ENCODE peak calls at places on chromosomes 6 and 20, in nine cellular contexts. R is H9; P is activated naive CD4-positive, alpha-beta T cell; Z is AG04450; K is AG20443; B is SK-N-SH; E is SK-N-DZ; V is naive thymus-derived CD8-positive, alpha-beta T cell; U is amygdala. O is an unnamed sample.
A peak's percentile ranks its signal among the peaks of the same experiment; 100 is the strongest.

GRCh38 chr6:39088331-39088730 is 26.7 kb downstream of the SAYSD1 start:
- DNase-seq in R (peak; percentile 84), P (no peak), Z (peak; percentile 55), K (peak; percentile 63), B (no peak), E (no peak), V (peak; percentile 23), U (no peak), O (no peak)

GRCh38 chr6:153123801-153124200 is 7.3 kb downstream of the RGS17 start:
- DNase-seq in R (no peak), P (no peak), Z (no peak), K (no peak), B (no peak), E (no peak), V (no peak), U (no peak), O (no peak)

GRCh38 chr6:136921521-136921935 is 573 bp upstream of the SLC35D3 start:
- DNase-seq in R (peak; percentile 43), P (no peak), Z (no peak), K (peak; percentile 61), B (peak; percentile 85), E (peak; percentile 40), V (peak; percentile 12), U (no peak), O (peak; percentile 73)

GRCh38 chr6:154521412-154521811 is 10.9 kb upstream of the CNKSR3 start:
- DNase-seq in R (no peak), P (no peak), Z (no peak), K (no peak), B (no peak), E (no peak), V (no peak), U (no peak), O (no peak)

GRCh38 chr20:2875690-2876203 is 2.5 kb downstream of the PTPRA start:
- DNase-seq in R (no peak), P (no peak), Z (no peak), K (no peak), B (no peak), E (no peak), V (no peak), U (no peak), O (no peak)

GRCh38 chr20:10419550-10420133 is 14.4 kb downstream of the MKKS start:
- DNase-seq in R (no peak), P (no peak), Z (no peak), K (no peak), B (no peak), E (no peak), V (no peak), U (no peak), O (no peak)

GRCh38 chr6:108195209-108195608 is 29.4 kb downstream of the NR2E1 start:
- DNase-seq in R (no peak), P (no peak), Z (no peak), K (no peak), B (no peak), E (no peak), V (no peak), U (no peak), O (no peak)

GRCh38 chr6:55069132-55069781 is 105.1 kb upstream of the HCRTR2 start:
- DNase-seq in R (peak; percentile 30), P (no peak), Z (peak; percentile 23), K (peak; percentile 45), B (peak; percentile 11), E (peak; percentile 6), V (no peak), U (no peak), O (peak; percentile 17)

GRCh38 chr6:103122766-103123601 is 1729.5 kb downstream of the GRIK2 start:
- DNase-seq in R (peak; percentile 89), P (no peak), Z (no peak), K (peak; percentile 12), B (peak; percentile 27), E (peak; percentile 81), V (no peak), U (no peak), O (peak; percentile 72)

GRCh38 chr6:4004249-4004648 is 74.7 kb downstream of the FAM217A start:
- DNase-seq in R (no peak), P (no peak), Z (no peak), K (no peak), B (no peak), E (no peak), V (no peak), U (no peak), O (no peak)

GRCh38 chr6:7505196-7505699 is 36.2 kb upstream of the DSP start:
- DNase-seq in R (peak; percentile 92), P (no peak), Z (no peak), K (peak; percentile 77), B (peak; percentile 41), E (no peak), V (no peak), U (no peak), O (peak; percentile 34)

GRCh38 chr6:119821380-119821779 is 471.8 kb upstream of the MAN1A1 start:
- DNase-seq in R (no peak), P (no peak), Z (no peak), K (no peak), B (no peak), E (no peak), V (no peak), U (no peak), O (no peak)

GRCh38 chr20:25864986-25865714 is 168.5 kb upstream of the ZNF337 start:
- DNase-seq in R (no peak), P (no peak), Z (no peak), K (no peak), B (no peak), E (no peak), V (no peak), U (no peak), O (no peak)

GRCh38 chr20:40863337-40863919 is 165.2 kb upstream of the TOP1 start:
- DNase-seq in R (no peak), P (no peak), Z (no peak), K (no peak), B (no peak), E (peak; percentile 74), V (no peak), U (no peak), O (no peak)

GRCh38 chr6:155093430-155093829 is 98.3 kb downstream of the TIAM2 start:
- DNase-seq in R (no peak), P (no peak), Z (no peak), K (no peak), B (no peak), E (no peak), V (no peak), U (no peak), O (no peak)

GRCh38 chr6:17167327-17167979 is 65.6 kb downstream of the STMND1 start:
- DNase-seq in R (peak; percentile 87), P (no peak), Z (no peak), K (peak; percentile 74), B (peak; percentile 57), E (peak; percentile 90), V (no peak), U (no peak), O (peak; percentile 29)

GRCh38 chr20:9458075-9458818 is 56.1 kb upstream of the LAMP5 start:
- DNase-seq in R (peak; percentile 58), P (no peak), Z (no peak), K (peak; percentile 13), B (no peak), E (peak; percentile 11), V (no peak), U (no peak), O (no peak)

GRCh38 chr20:13449868-13450441 is 188.8 kb downstream of the TASP1 start:
- DNase-seq in R (no peak), P (no peak), Z (no peak), K (no peak), B (no peak), E (no peak), V (no peak), U (no peak), O (no peak)

GRCh38 chr6:10014561-10014960 is 400.3 kb downstream of the TFAP2A start:
- DNase-seq in R (no peak), P (no peak), Z (peak; percentile 8), K (peak; percentile 39), B (no peak), E (no peak), V (no peak), U (no peak), O (peak; percentile 44)

GRCh38 chr6:36838896-36839818 is at the start of gene CPNE5:
- DNase-seq in R (no peak), P (no peak), Z (no peak), K (no peak), B (peak; percentile 82), E (no peak), V (no peak), U (no peak), O (peak; percentile 61)

GRCh38 chr6:144728804-144729203 is 443.7 kb downstream of the UTRN start:
- DNase-seq in R (no peak), P (no peak), Z (no peak), K (no peak), B (no peak), E (no peak), V (no peak), U (no peak), O (no peak)

GRCh38 chr6:37141291-37142046 is 28.5 kb upstream of the PIM1 start:
- DNase-seq in R (peak; percentile 87), P (no peak), Z (peak; percentile 54), K (no peak), B (no peak), E (no peak), V (no peak), U (no peak), O (peak; percentile 64)

GRCh38 chr6:90194371-90194841 is 102.2 kb downstream of the BACH2 start:
- DNase-seq in R (no peak), P (no peak), Z (peak; percentile 71), K (peak; percentile 68), B (peak; percentile 48), E (peak; percentile 82), V (no peak), U (no peak), O (peak; percentile 38)

GRCh38 chr6:158818008-158818579 is 1.1 kb downstream of the EZR start:
- DNase-seq in R (peak; percentile 76), P (peak; percentile 59), Z (no peak), K (peak; percentile 96), B (peak; percentile 93), E (peak; percentile 65), V (peak; percentile 74), U (no peak), O (peak; percentile 79)

GRCh38 chr6:39314273-39314790 is at the start of gene KCNK17:
- DNase-seq in R (peak; percentile 69), P (no peak), Z (no peak), K (no peak), B (peak; percentile 49), E (no peak), V (no peak), U (no peak), O (peak; percentile 52)

GRCh38 chr6:79269877-79270276 is 35.4 kb upstream of the HMGN3 start:
- DNase-seq in R (no peak), P (no peak), Z (no peak), K (peak; percentile 79), B (no peak), E (no peak), V (no peak), U (no peak), O (no peak)

GRCh38 chr6:68778356-68779020 is 143.4 kb downstream of the ADGRB3 start:
- DNase-seq in R (peak; percentile 36), P (no peak), Z (no peak), K (peak; percentile 8), B (peak; percentile 30), E (peak; percentile 65), V (no peak), U (no peak), O (peak; percentile 62)

GRCh38 chr6:101110814-101111213 is 229.7 kb upstream of the ASCC3 start:
- DNase-seq in R (no peak), P (no peak), Z (no peak), K (peak; percentile 26), B (no peak), E (no peak), V (no peak), U (no peak), O (no peak)

GRCh38 chr20:33239979-33240736 is 4.4 kb downstream of the BPIFA1 start:
- DNase-seq in R (no peak), P (no peak), Z (no peak), K (no peak), B (no peak), E (no peak), V (no peak), U (no peak), O (no peak)

GRCh38 chr6:10720229-10720959 is 2.5 kb upstream of the TMEM14C start:
- DNase-seq in R (no peak), P (peak; percentile 24), Z (no peak), K (peak; percentile 29), B (peak; percentile 22), E (no peak), V (peak; percentile 70), U (no peak), O (peak; percentile 74)

GRCh38 chr20:53447271-53447670 is 146.4 kb downstream of the ZNF217 start:
- DNase-seq in R (no peak), P (no peak), Z (no peak), K (no peak), B (no peak), E (no peak), V (no peak), U (no peak), O (no peak)